ENCODE peak calls at places on chromosomes 13 and 19, in four cellular contexts. Y, X, L and B are unnamed samples.

GRCh38 chr19:12723383-12723642 is 419 bp downstream of the TNPO2 start:
- DNase-seq in Y (peak), X (no peak), L (no peak), B (no peak)

GRCh38 chr13:62131604-62132003 is 716.0 kb upstream of the PCDH20 start:
- DNase-seq in Y (no peak), X (no peak), L (no peak), B (no peak)

GRCh38 chr19:2216361-2217225 is 19.5 kb downstream of the PLEKHJ1 start:
- DNase-seq in Y (no peak), X (no peak), L (no peak), B (no peak)

GRCh38 chr13:59358014-59358413 is 805.7 kb downstream of the DIAPH3 start:
- DNase-seq in Y (no peak), X (no peak), L (no peak), B (no peak)

GRCh38 chr19:4575978-4576933 is 16.8 kb upstream of the SEMA6B start:
- DNase-seq in Y (peak), X (no peak), L (no peak), B (peak)

GRCh38 chr13:72151241-72151640 is 284.2 kb upstream of the DACH1 start:
- DNase-seq in Y (no peak), X (no peak), L (no peak), B (peak)

GRCh38 chr13:39144941-39145533 is 106.8 kb downstream of the NHLRC3 start:
- DNase-seq in Y (peak), X (peak), L (peak), B (peak)

GRCh38 chr13:77431449-77431848 is 104.1 kb upstream of the SCEL start:
- DNase-seq in Y (no peak), X (no peak), L (no peak), B (no peak)

GRCh38 chr13:99228737-99229691 is 28.4 kb downstream of the UBAC2 start:
- DNase-seq in Y (no peak), X (no peak), L (no peak), B (peak)